ENCODE peak calls at places on chromosomes 1 and 21, in nine cellular contexts. W is GDM1; G is iPS DF 6.9; L is activated gamma-delta T cell treated with Interleukin-2 at 50 U/mL for 16 hours; B is stimulated activated CD8-positive, alpha-beta memory T cell treated with anti-CD3 and anti-CD28 coated beads, Interleukin-7, amount 100 ng/mL, for 48 hours; K is endothelial cell; V is nephron progenitor cell; N is NCI-H2029; C is lower lobe of right lung. Y is an unnamed sample.
A peak's percentile ranks its signal among the peaks of the same experiment; 100 is the strongest.

GRCh38 chr1:3399732-3400131 is 54.7 kb upstream of the ARHGEF16 start:
- DNase-seq in W (no peak), G (no peak), L (no peak), B (no peak), K (no peak), V (no peak), N (no peak), C (no peak), Y (no peak)

GRCh38 chr1:154869351-154870116 is 547 bp downstream of the KCNN3 start:
- DNase-seq in W (no peak), G (no peak), L (no peak), B (no peak), K (no peak), V (no peak), N (peak; percentile 58), C (peak; percentile 60), Y (no peak)

GRCh38 chr1:116988908-116989307 is 12.7 kb upstream of the CD101 start:
- DNase-seq in W (no peak), G (no peak), L (no peak), B (no peak), K (no peak), V (no peak), N (peak; percentile 91), C (no peak), Y (peak; percentile 98)

GRCh38 chr21:32515869-32516268 is 69.5 kb downstream of the TCP10L start:
- DNase-seq in W (no peak), G (no peak), L (no peak), B (no peak), K (no peak), V (no peak), N (no peak), C (no peak), Y (no peak)

GRCh38 chr1:17704176-17704575 is 51.0 kb upstream of the ACTL8 start:
- DNase-seq in W (no peak), G (no peak), L (no peak), B (no peak), K (no peak), V (no peak), N (no peak), C (no peak), Y (no peak)

GRCh38 chr1:183043872-183044859 is 20.9 kb downstream of the LAMC1 start:
- DNase-seq in W (no peak), G (no peak), L (no peak), B (no peak), K (no peak), V (no peak), N (no peak), C (no peak), Y (no peak)

GRCh38 chr21:36260030-36260787 is 59.8 kb upstream of the MORC3 start:
- DNase-seq in W (peak; percentile 14), G (no peak), L (peak; percentile 60), B (no peak), K (peak; percentile 51), V (no peak), N (peak; percentile 52), C (no peak), Y (no peak)

GRCh38 chr1:30106125-30106524 is 617.3 kb downstream of the MATN1 start:
- DNase-seq in W (no peak), G (peak; percentile 50), L (no peak), B (no peak), K (peak; percentile 78), V (peak; percentile 70), N (no peak), C (no peak), Y (no peak)

GRCh38 chr1:175481126-175482071 is 262.0 kb downstream of the TNR start:
- DNase-seq in W (no peak), G (peak; percentile 7), L (no peak), B (no peak), K (peak; percentile 26), V (no peak), N (no peak), C (no peak), Y (no peak)

GRCh38 chr1:154975409-154976205 is 1.1 kb downstream of the CKS1B start:
- DNase-seq in W (no peak), G (no peak), L (peak; percentile 41), B (peak; percentile 48), K (peak; percentile 51), V (peak; percentile 66), N (peak; percentile 45), C (peak; percentile 81), Y (no peak)

GRCh38 chr21:43774163-43774562 is 1.9 kb downstream of the CSTB start:
- DNase-seq in W (no peak), G (no peak), L (no peak), B (no peak), K (no peak), V (no peak), N (no peak), C (no peak), Y (no peak)

GRCh38 chr1:11080931-11081330 is 18.7 kb downstream of the EXOSC10 start:
- DNase-seq in W (no peak), G (no peak), L (no peak), B (no peak), K (no peak), V (no peak), N (no peak), C (no peak), Y (no peak)

GRCh38 chr1:239222999-239223398 is 163.4 kb upstream of the CHRM3 start:
- DNase-seq in W (no peak), G (no peak), L (no peak), B (no peak), K (no peak), V (no peak), N (no peak), C (no peak), Y (no peak)

GRCh38 chr1:150560011-150560438 is 10.8 kb downstream of the ADAMTSL4 start:
- DNase-seq in W (peak; percentile 44), G (no peak), L (peak; percentile 72), B (no peak), K (peak; percentile 81), V (peak; percentile 83), N (peak; percentile 30), C (peak; percentile 86), Y (peak; percentile 41)

GRCh38 chr1:175864183-175864582 is 120.8 kb upstream of the TNR start:
- DNase-seq in W (no peak), G (no peak), L (no peak), B (no peak), K (no peak), V (no peak), N (no peak), C (no peak), Y (no peak)

GRCh38 chr1:147473735-147474049 is 67.6 kb upstream of the BCL9 start:
- DNase-seq in W (no peak), G (no peak), L (no peak), B (no peak), K (no peak), V (no peak), N (no peak), C (no peak), Y (no peak)

Y was measured in DMS153.